ENCODE peak calls at places on chromosomes 6 and 20, in five cellular contexts. K, A, U, Q and L are unnamed samples.

GRCh38 chr6:64985726-64986125 is 721.3 kb downstream of the EYS start:
- DNase-seq in K (no peak), A (no peak), U (no peak), Q (no peak), L (no peak)

GRCh38 chr20:26209171-26209941 is 512.7 kb upstream of the ZNF337 start:
- DNase-seq in K (peak), A (peak), U (no peak), Q (peak), L (no peak)

GRCh38 chr6:15481892-15482291 is 180.9 kb downstream of the DTNBP1 start:
- DNase-seq in K (no peak), A (no peak), U (peak), Q (no peak), L (no peak)

GRCh38 chr6:22020299-22020998 is 276.4 kb downstream of the PRL start:
- DNase-seq in K (no peak), A (no peak), U (no peak), Q (no peak), L (no peak)

GRCh38 chr20:3777726-3778629 is 3.3 kb downstream of the SPEF1 start:
- DNase-seq in K (peak), A (peak), U (no peak), Q (peak), L (no peak)

GRCh38 chr6:72412709-72413044 is 209.2 kb upstream of the KCNQ5 start:
- DNase-seq in K (no peak), A (no peak), U (no peak), Q (no peak), L (no peak)

GRCh38 chr6:135853986-135854385 is 2.5 kb downstream of the PDE7B start:
- DNase-seq in K (peak), A (no peak), U (peak), Q (no peak), L (no peak)

GRCh38 chr6:13146429-13146828 is 181.9 kb downstream of the TBC1D7 start:
- DNase-seq in K (no peak), A (no peak), U (no peak), Q (no peak), L (no peak)

GRCh38 chr6:165422192-165422591 is 112.8 kb upstream of the C6orf118 start:
- DNase-seq in K (no peak), A (no peak), U (no peak), Q (no peak), L (no peak)

GRCh38 chr20:14948416-14948815 is 611.0 kb upstream of the FLRT3 start:
- DNase-seq in K (no peak), A (no peak), U (peak), Q (no peak), L (no peak)

GRCh38 chr6:39228111-39228971 is 934 bp downstream of the KCNK5 start:
- DNase-seq in K (no peak), A (no peak), U (no peak), Q (no peak), L (no peak)

GRCh38 chr6:84764332-84765049 is at the start of gene TBX18:
- DNase-seq in K (peak), A (no peak), U (peak), Q (peak), L (no peak)

GRCh38 chr20:5100684-5101347 is 18.9 kb downstream of the PCNA start:
- DNase-seq in K (peak), A (peak), U (peak), Q (peak), L (no peak)

GRCh38 chr6:2307794-2308193 is 62.4 kb upstream of the GMDS start:
- DNase-seq in K (peak), A (no peak), U (no peak), Q (no peak), L (no peak)

GRCh38 chr6:149717255-149717587 is 680 bp downstream of the LATS1 start:
- DNase-seq in K (no peak), A (no peak), U (no peak), Q (no peak), L (no peak)

GRCh38 chr20:38888059-38888831 is 38.0 kb upstream of the FAM83D start:
- DNase-seq in K (no peak), A (no peak), U (no peak), Q (no peak), L (no peak)

GRCh38 chr6:1613631-1614447 is 4.1 kb downstream of the FOXC1 start:
- DNase-seq in K (peak), A (no peak), U (no peak), Q (peak), L (no peak)